ENCODE peak calls at places on chromosomes 4 and X, in four cellular contexts. J is gastrocnemius medialis, P is left lung, Y is AG09319. O is an unnamed sample.

GRCh38 chr4:53688186-53688790 is 97.0 kb upstream of the LNX1 start:
- DNase-seq in P (no peak), Y (peak), J (no peak), O (no peak)

GRCh38 chr4:30948653-30949052 is 228.5 kb downstream of the PCDH7 start:
- DNase-seq in P (no peak), J (no peak), Y (peak), O (no peak)

GRCh38 chrX:115949900-115950822 is 220.4 kb upstream of the AGTR2 start:
- DNase-seq in Y (no peak), P (no peak), J (no peak), O (no peak)

GRCh38 chr4:122701061-122701460 is 31.4 kb upstream of the BBS12 start:
- DNase-seq in Y (no peak), J (no peak), P (no peak), O (no peak)

GRCh38 chrX:72479324-72480274 is 93.0 kb downstream of the HDAC8 start:
- DNase-seq in Y (no peak), J (no peak), P (no peak), O (no peak)

GRCh38 chrX:50115973-50116372 is 84.8 kb downstream of the AKAP4 start:
- DNase-seq in J (no peak), Y (no peak), P (no peak), O (no peak)

GRCh38 chrX:111671668-111672067 is 9.3 kb upstream of the ALG13 start:
- DNase-seq in P (no peak), Y (no peak), J (no peak), O (no peak)

GRCh38 chrX:150316564-150316963 is 46.6 kb upstream of the MAMLD1 start:
- DNase-seq in Y (no peak), J (no peak), P (no peak), O (no peak)

GRCh38 chr4:5267418-5267817 is 216.1 kb downstream of the STK32B start:
- DNase-seq in Y (no peak), J (no peak), P (no peak), O (no peak)

GRCh38 chr4:41212221-41213203 is 1.8 kb downstream of the APBB2 start:
- DNase-seq in P (no peak), J (peak), Y (peak), O (no peak)

GRCh38 chrX:102650903-102651241 is 411 bp upstream of the GPRASP1 start:
- DNase-seq in P (no peak), Y (no peak), J (no peak), O (no peak)

GRCh38 chr4:26151615-26152014 is 169.2 kb upstream of the RBPJ start:
- DNase-seq in P (no peak), Y (no peak), J (no peak), O (no peak)

GRCh38 chrX:118666521-118666920 is 60.9 kb upstream of the IL13RA1 start:
- DNase-seq in P (no peak), Y (no peak), J (no peak), O (no peak)

GRCh38 chrX:75038925-75039324 is 113.7 kb upstream of the NEXMIF start:
- DNase-seq in J (no peak), Y (no peak), P (no peak), O (no peak)

GRCh38 chr4:147479817-147480216 is 1.1 kb upstream of the EDNRA start:
- DNase-seq in P (no peak), J (no peak), Y (no peak), O (no peak)

GRCh38 chr4:81071013-81071412 is 40.5 kb downstream of the BMP3 start:
- DNase-seq in Y (no peak), P (no peak), J (no peak), O (no peak)

GRCh38 chr4:15451181-15451865 is 18.4 kb upstream of the CC2D2A start:
- DNase-seq in P (no peak), J (no peak), Y (no peak), O (no peak)

GRCh38 chrX:29926056-29926455 is 289.3 kb upstream of the MAGEB2 start:
- DNase-seq in J (no peak), P (no peak), Y (no peak), O (no peak)

GRCh38 chrX:11267311-11267910 is 25.8 kb upstream of the AMELX start:
- DNase-seq in J (no peak), Y (no peak), P (no peak), O (no peak)

GRCh38 chr4:138392751-138393308 is 150.7 kb upstream of the SLC7A11 start:
- DNase-seq in P (no peak), Y (no peak), J (no peak), O (no peak)

GRCh38 chr4:174929346-174929745 is 11.2 kb downstream of the ADAM29 start:
- DNase-seq in P (peak), Y (no peak), J (no peak), O (no peak)

GRCh38 chr4:98508825-98509539 is 149.4 kb downstream of the TSPAN5 start:
- DNase-seq in P (no peak), J (no peak), Y (no peak), O (no peak)

GRCh38 chr4:52968696-52969095 is 106.6 kb downstream of the RASL11B start:
- DNase-seq in P (no peak), J (no peak), Y (no peak), O (no peak)

GRCh38 chr4:69689530-69690111 is 36.6 kb upstream of the UGT2A1 start:
- DNase-seq in Y (no peak), P (no peak), J (no peak), O (no peak)

GRCh38 chr4:1196421-1197183 is 24.2 kb upstream of the SPON2 start:
- DNase-seq in J (no peak), P (peak), Y (no peak), O (no peak)

GRCh38 chr4:38664704-38665401 is 854 bp downstream of the KLF3 start:
- DNase-seq in Y (no peak), P (peak), J (peak), O (peak)

GRCh38 chr4:1201851-1202525 is 29.6 kb upstream of the SPON2 start:
- DNase-seq in J (peak), P (peak), Y (no peak), O (no peak)

GRCh38 chr4:28277931-28278330 is 1417.3 kb downstream of the STIM2 start:
- DNase-seq in P (no peak), Y (no peak), J (no peak), O (no peak)

GRCh38 chr4:151641167-151641566 is 119.6 kb downstream of the GATB start:
- DNase-seq in J (no peak), P (no peak), Y (peak), O (no peak)

GRCh38 chr4:54281060-54281781 is 52.1 kb downstream of the PDGFRA start:
- DNase-seq in Y (peak), P (no peak), J (peak), O (no peak)

GRCh38 chr4:57499786-57500185 is 389.6 kb upstream of the IGFBP7 start:
- DNase-seq in P (no peak), Y (no peak), J (no peak), O (no peak)
- TF ChIP-seq CTCF in P (no peak), Y (no peak), J (no peak), O (no peak)

DNA sequence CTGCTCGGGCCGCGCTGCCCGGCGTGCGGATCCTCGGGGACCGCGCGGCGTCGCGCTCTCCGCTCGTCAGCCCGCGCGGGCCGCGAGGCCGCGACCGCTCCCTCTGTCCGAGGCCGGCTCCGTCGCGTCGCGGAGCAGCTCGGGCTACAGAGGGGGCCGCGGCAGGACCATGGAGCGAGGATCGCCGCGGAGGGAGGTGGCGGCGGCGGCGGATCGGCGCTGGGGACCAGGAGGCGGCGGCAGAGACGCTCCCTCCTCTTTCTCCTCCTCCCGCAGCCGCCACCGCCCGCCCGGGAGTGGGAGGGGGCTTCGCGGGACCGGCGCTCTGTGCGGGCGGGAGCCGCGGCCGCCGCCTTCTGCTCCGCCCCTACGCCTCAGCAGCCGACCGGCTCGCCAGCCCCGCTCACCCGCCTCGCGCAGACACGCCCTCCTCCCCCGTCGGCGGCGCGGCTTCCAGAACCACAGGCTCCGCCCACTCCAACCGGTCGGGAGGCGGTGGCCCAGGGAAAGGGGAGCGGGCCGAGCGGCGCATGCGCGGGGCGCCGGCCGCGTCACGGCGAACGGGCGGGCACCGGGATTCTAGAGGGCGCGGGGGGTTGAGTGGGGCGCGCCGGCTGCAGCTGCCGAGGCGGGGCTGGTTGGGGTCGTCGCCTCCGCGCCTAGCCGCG is at the start of gene CASK:
- DNase-seq in Y (peak), P (peak), J (peak), O (peak)
- TF ChIP-seq CTCF in Y (no peak), P (no peak), J (no peak), O (no peak)

DNA sequence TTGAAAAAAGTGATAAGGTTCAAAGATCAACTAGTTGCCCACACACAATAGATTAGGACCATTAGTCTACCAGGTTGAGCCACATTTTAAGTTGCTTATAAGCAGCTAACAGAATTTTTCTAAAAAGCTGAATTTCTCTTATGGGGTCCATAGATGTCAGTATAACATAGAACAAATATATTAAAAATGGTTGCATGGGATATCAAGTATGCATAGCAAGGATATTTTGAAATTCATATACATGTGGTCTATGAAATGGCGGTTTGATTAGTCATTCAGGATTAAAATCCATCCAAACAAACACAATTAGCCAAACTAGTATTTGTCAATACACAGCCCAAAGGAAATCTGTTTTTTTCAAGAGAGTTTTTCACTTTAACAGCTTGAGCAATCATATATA is 33.5 kb upstream of the AMOT start:
- DNase-seq in J (no peak), P (no peak), Y (no peak), O (no peak)
- TF ChIP-seq CTCF in J (no peak), P (no peak), Y (no peak), O (peak)

GRCh38 chr4:63717384-63717783 is 691.9 kb downstream of the TECRL start:
- DNase-seq in P (no peak), Y (no peak), J (no peak), O (no peak)
- TF ChIP-seq CTCF in P (no peak), Y (no peak), J (no peak), O (peak)

GRCh38 chrX:39574178-39574577 is 523.6 kb downstream of the BCOR start:
- DNase-seq in P (no peak), Y (no peak), J (no peak), O (no peak)
- TF ChIP-seq CTCF in P (no peak), Y (no peak), J (no peak), O (no peak)

DNA sequence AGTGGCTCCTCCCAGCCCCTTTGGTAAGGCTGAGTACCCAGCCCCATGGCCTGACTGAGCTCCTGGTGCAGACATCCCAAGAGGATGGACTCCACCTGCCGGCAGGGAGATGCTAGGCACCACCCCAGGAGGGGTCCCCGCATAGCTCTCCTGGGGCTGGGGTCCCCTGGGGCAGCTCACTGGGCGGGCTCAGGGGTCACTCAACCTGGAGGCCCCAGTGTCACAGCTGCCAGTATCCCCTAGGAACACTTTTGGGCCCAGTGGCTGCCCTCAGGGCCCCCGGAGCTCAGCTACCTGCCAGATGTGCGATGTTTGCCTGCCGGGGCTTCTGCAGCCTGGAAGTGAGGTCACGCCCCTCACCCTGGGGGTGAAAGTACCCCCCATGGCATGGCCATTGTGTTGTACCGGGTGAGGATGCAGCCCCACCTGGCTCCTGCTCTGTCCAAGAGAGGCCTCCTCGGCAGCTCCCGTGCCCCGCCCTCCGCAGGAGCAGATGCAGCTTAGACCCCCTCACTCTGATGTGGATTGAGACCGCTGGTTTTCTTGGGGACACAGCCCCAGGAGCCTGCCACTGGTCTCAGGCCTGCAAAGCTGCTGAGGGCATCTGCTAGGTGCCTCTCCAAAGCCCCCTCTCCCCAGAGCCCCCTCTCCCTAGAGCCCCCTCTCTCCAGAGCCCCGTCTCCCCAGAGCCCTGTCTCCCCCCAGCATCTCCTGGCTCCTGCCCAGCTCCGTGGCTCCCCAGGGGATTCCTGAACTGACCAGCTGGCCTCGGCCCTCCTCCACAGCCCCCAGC is 6.7 kb upstream of the HGFAC start:
- DNase-seq in J (no peak), Y (no peak), P (peak), O (no peak)
- TF ChIP-seq CTCF in J (no peak), Y (no peak), P (no peak), O (peak)

O was measured in progenitor cell of endocrine pancreas.